ENCODE peak calls at places on chromosomes 7 and 10, in four cellular contexts. F is testis, T is epithelial cell of esophagus, A is fibroblast of lung. M is an unnamed sample.

GRCh38 chr7:116843373-116843772 is 19.0 kb upstream of the CAPZA2 start:
- DNase-seq in T (no peak), F (no peak), A (no peak), M (no peak)

GRCh38 chr10:108817572-108817971 is 1105.7 kb downstream of the XPNPEP1 start:
- DNase-seq in A (no peak), T (no peak), F (no peak), M (no peak)

GRCh38 chr7:95811846-95812445 is 39.6 kb downstream of the DYNC1I1 start:
- DNase-seq in A (peak), F (no peak), T (no peak), M (no peak)

GRCh38 chr7:12569673-12570072 is 847 bp upstream of the SCIN start:
- DNase-seq in T (no peak), A (no peak), F (no peak), M (no peak)

GRCh38 chr7:35831208-35831607 is 30.4 kb downstream of the SEPTIN7 start:
- DNase-seq in A (peak), F (no peak), T (no peak), M (no peak)

GRCh38 chr10:114138581-114138980 is 35.4 kb downstream of the CCDC186 start:
- DNase-seq in T (no peak), F (no peak), A (no peak), M (no peak)

GRCh38 chr7:111232249-111233084 is 141.5 kb downstream of the LRRN3 start:
- DNase-seq in T (peak), F (no peak), A (peak), M (no peak)

GRCh38 chr7:6613706-6614105 is 1.7 kb upstream of the ZNF853 start:
- DNase-seq in F (no peak), T (no peak), A (no peak), M (no peak)

GRCh38 chr7:29516491-29516890 is 47.1 kb upstream of the PRR15 start:
- DNase-seq in A (no peak), T (peak), F (no peak), M (no peak)

GRCh38 chr10:84341983-84342382 is 13.6 kb downstream of the CCSER2 start:
- DNase-seq in T (no peak), F (no peak), A (no peak), M (no peak)

GRCh38 chr10:93758911-93759410 is 1.2 kb downstream of the LGI1 start:
- DNase-seq in T (no peak), F (no peak), A (no peak), M (no peak)

GRCh38 chr7:151847681-151848081 is 29.2 kb downstream of the PRKAG2 start:
- DNase-seq in T (peak), A (no peak), F (no peak), M (no peak)

GRCh38 chr7:29102554-29103151 is 43.7 kb downstream of the CPVL start:
- DNase-seq in T (peak), A (peak), F (peak), M (no peak)

GRCh38 chr7:157278791-157279678 is 57.8 kb upstream of the DNAJB6 start:
- DNase-seq in F (peak), T (no peak), A (no peak), M (no peak)
- H3K4me3 ChIP-seq in F (peak), T (peak), A (peak), M (peak)

GRCh38 chr10:100519321-100520051 is at the start of gene SEC31B:
- DNase-seq in A (no peak), F (peak), T (no peak), M (no peak)
- TF ChIP-seq CTCF in A (no peak), F (no peak), T (no peak), M (no peak)

GRCh38 chr7:73683056-73683915 is at the start of the genes BUD23 and DNAJC30:
- DNase-seq in T (peak), F (peak), A (peak), M (peak)
- H3K4me3 ChIP-seq in T (peak), F (peak), A (peak), M (peak)

GRCh38 chr7:26688388-26688787 is 176.0 kb downstream of the SKAP2 start:
- DNase-seq in T (no peak), F (no peak), A (peak), M (no peak)

GRCh38 chr7:26688936-26689506 is 175.4 kb downstream of the SKAP2 start:
- DNase-seq in T (no peak), F (no peak), A (no peak), M (peak)

GRCh38 chr7:26684447-26684846 is 179.9 kb downstream of the SKAP2 start:
- DNase-seq in F (no peak), T (no peak), A (peak), M (no peak)

GRCh38 chr7:26685636-26686035 is 178.8 kb downstream of the SKAP2 start:
- DNase-seq in F (no peak), T (no peak), A (peak), M (no peak)

GRCh38 chr7:26686448-26686981 is 177.9 kb downstream of the SKAP2 start:
- DNase-seq in F (no peak), A (peak), T (peak), M (no peak)
- TF ChIP-seq CTCF in F (peak), A (peak), T (peak), M (peak)